ENCODE peak calls at places on chromosomes 3 and 15, in six cellular contexts. P, B, C, Z, H and L are unnamed samples.

GRCh38 chr3:179308006-179308405 is 14.8 kb upstream of the ZNF639 start:
- DNase-seq in C (no peak), P (no peak), H (no peak), B (no peak), Z (no peak), L (no peak)

GRCh38 chr3:18351823-18352744 is 73.1 kb downstream of the SATB1 start:
- DNase-seq in C (no peak), Z (no peak), P (no peak), H (no peak), B (no peak), L (no peak)

GRCh38 chr15:77607111-77607893 is 25.4 kb downstream of the LINGO1 start:
- DNase-seq in B (no peak), P (no peak), Z (no peak), C (no peak), H (no peak), L (no peak)

GRCh38 chr3:15428539-15428938 is 1.1 kb downstream of the EAF1 start:
- DNase-seq in Z (no peak), P (peak; percentile 12), H (no peak), B (no peak), C (no peak), L (no peak)

GRCh38 chr15:100591835-100592234 is 10.1 kb downstream of the LINS1 start:
- DNase-seq in C (no peak), B (no peak), P (no peak), H (no peak), Z (no peak), L (no peak)

GRCh38 chr3:171458857-171459129 is 1.4 kb downstream of the TNIK start:
- DNase-seq in B (no peak), H (no peak), P (no peak), Z (no peak), C (no peak), L (no peak)

GRCh38 chr3:165839296-165840076 is 2.3 kb upstream of the BCHE start:
- DNase-seq in Z (no peak), B (no peak), C (no peak), P (no peak), H (no peak), L (no peak)

GRCh38 chr15:77495806-77496589 is 75.3 kb downstream of the HMG20A start:
- DNase-seq in P (no peak), H (no peak), Z (no peak), C (no peak), B (no peak), L (no peak)

GRCh38 chr3:122231781-122232180 is 48.3 kb downstream of the CASR start:
- DNase-seq in Z (no peak), B (no peak), P (no peak), C (no peak), H (no peak), L (no peak)

GRCh38 chr3:190786898-190787297 is 75.6 kb downstream of the GMNC start:
- DNase-seq in P (no peak), B (no peak), C (no peak), Z (no peak), H (no peak), L (no peak)

GRCh38 chr3:129822679-129823078 is 70.8 kb downstream of the TMCC1 start:
- DNase-seq in P (peak; percentile 42), C (no peak), Z (no peak), B (no peak), H (no peak), L (no peak)

GRCh38 chr3:196883361-196883760 is 15.6 kb downstream of the SENP5 start:
- DNase-seq in H (no peak), B (no peak), C (no peak), Z (no peak), P (no peak), L (no peak)

GRCh38 chr3:32138545-32139104 is 32.2 kb downstream of the GPD1L start:
- DNase-seq in P (no peak), H (no peak), C (no peak), B (no peak), Z (no peak), L (no peak)

GRCh38 chr15:90994059-90994416 is 297 bp downstream of the PRC1 start:
- DNase-seq in P (no peak), B (no peak), C (no peak), H (no peak), Z (no peak), L (no peak)

GRCh38 chr3:123080864-123081562 is 14.2 kb downstream of the PDIA5 start:
- DNase-seq in H (no peak), C (no peak), P (no peak), B (no peak), Z (no peak), L (no peak)

GRCh38 chr15:59303641-59304433 is 68.8 kb downstream of the MYO1E start:
- DNase-seq in C (no peak), B (no peak), P (no peak), Z (no peak), H (no peak), L (no peak)

GRCh38 chr3:63960048-63960711 is 48.0 kb upstream of the SCAANT1 start:
- DNase-seq in P (no peak), H (no peak), C (no peak), Z (no peak), B (peak; percentile 39), L (peak; percentile 62)

GRCh38 chr3:74651239-74651638 is 36.8 kb upstream of the CNTN3 start:
- DNase-seq in P (no peak), H (no peak), B (no peak), C (no peak), Z (no peak), L (no peak)

GRCh38 chr3:26621891-26622633 is 510 bp upstream of the LRRC3B start:
- DNase-seq in P (no peak), B (no peak), Z (no peak), C (no peak), H (no peak), L (no peak)

GRCh38 chr3:97001611-97002010 is 187.2 kb downstream of the EPHA6 start:
- DNase-seq in H (no peak), B (no peak), C (no peak), Z (no peak), P (no peak), L (no peak)
- TF ChIP-seq CTCF in H (no peak), B (no peak), C (no peak), Z (no peak), P (no peak), L (no peak)

GRCh38 chr3:83968386-83968785 is 990.4 kb upstream of the CADM2 start:
- DNase-seq in Z (no peak), H (no peak), P (no peak), B (no peak), C (no peak), L (no peak)
- H3K4me3 ChIP-seq in Z (no peak overlapping the region), H (no peak overlapping the region), P (no peak overlapping the region), B (peak overlapping the region; percentile 13), C (no peak overlapping the region), L (no peak overlapping the region)

GRCh38 chr3:901953-902778 is 190.7 kb upstream of the CNTN6 start:
- DNase-seq in Z (no peak), P (no peak), C (no peak), H (no peak), B (peak; percentile 10), L (peak; percentile 4)
- TF ChIP-seq CTCF in Z (peak; percentile 35), P (no peak), C (peak; percentile 32), H (no peak), B (peak; percentile 36), L (no peak)

GRCh38 chr3:106341090-106341489 is 472.3 kb upstream of the CBLB start:
- DNase-seq in Z (no peak), P (no peak), C (no peak), B (no peak), H (no peak), L (no peak)
- H3K4me3 ChIP-seq in Z (no peak overlapping the region), P (no peak overlapping the region), C (no peak overlapping the region), B (no peak overlapping the region), H (no peak overlapping the region), L (no peak overlapping the region)

DNA sequence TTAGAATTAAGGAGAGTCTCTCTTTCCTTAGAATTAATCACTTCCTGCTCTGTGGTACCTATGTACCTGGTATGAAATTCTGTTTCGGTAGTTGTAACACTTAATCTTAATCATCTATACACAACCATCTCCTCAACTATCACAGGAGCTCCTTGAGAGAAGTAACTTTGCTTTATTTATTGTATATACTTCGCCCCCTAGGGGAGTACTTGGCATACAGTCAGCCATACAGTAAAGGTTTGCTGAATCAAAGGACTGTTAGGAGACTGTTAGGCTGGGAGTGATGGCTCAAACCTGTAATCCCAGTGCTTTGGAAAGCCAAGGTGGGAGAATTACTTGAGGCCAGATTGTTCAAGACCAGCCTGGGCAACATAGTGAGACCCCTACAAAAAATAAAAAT is 44.7 kb downstream of the RORA start:
- DNase-seq in C (no peak), B (no peak), Z (no peak), P (no peak), H (no peak), L (no peak)
- TF ChIP-seq CTCF in C (no peak), B (no peak), Z (no peak), P (no peak), H (no peak), L (no peak)

GRCh38 chr3:160402249-160403027 is 3.0 kb downstream of the SMC4 start:
- DNase-seq in Z (no peak), P (no peak), B (no peak), C (no peak), H (no peak), L (no peak)
- H3K4me3 ChIP-seq in Z (peak overlapping the region; percentile 98), P (peak overlapping the region; percentile 89), B (peak overlapping the region; percentile 90), C (peak overlapping the region; percentile 70), H (no peak overlapping the region), L (peak overlapping the region; percentile 94)

GRCh38 chr3:184669578-184669977 is 42.3 kb downstream of the MAGEF1 start:
- DNase-seq in P (no peak), Z (no peak), H (no peak), B (no peak), C (no peak), L (no peak)

GRCh38 chr3:184670091-184670602 is 41.7 kb downstream of the MAGEF1 start:
- DNase-seq in H (no peak), C (no peak), B (no peak), P (no peak), Z (no peak), L (no peak)

GRCh38 chr3:184665101-184665500 is 46.8 kb downstream of the MAGEF1 start:
- DNase-seq in P (no peak), C (no peak), H (no peak), Z (no peak), B (no peak), L (no peak)

GRCh38 chr3:184663756-184664155 is 48.1 kb downstream of the MAGEF1 start:
- DNase-seq in H (no peak), B (no peak), C (no peak), P (no peak), Z (no peak), L (no peak)

DNA sequence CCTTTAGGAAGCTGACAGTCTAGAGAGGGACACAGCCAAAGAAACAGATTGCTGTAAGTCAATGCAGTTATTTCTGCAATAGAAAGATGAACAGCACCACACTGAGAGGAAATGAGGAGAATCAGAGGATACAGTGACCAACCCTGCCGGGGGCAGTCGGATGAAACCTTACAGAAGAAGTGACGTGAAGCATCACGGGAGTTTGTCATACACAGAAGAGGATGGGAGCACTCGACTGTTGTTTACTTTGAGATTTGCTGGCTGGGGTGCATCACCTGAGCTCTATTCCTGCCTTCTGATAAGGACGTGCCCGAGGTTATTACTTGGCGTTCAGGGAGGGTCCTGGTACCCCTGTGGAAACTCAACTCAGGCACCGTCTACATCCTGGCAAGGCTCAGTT is 45.4 kb downstream of the MAGEF1 start:
- DNase-seq in H (no peak), B (no peak), Z (no peak), C (no peak), P (no peak), L (no peak)
- TF ChIP-seq CTCF in H (no peak), B (no peak), Z (no peak), C (no peak), P (no peak), L (no peak)